ENCODE peak calls at places on chromosomes 4 and X, in six cellular contexts. Z, M, B, C, T and D are unnamed samples.
A peak's percentile ranks its signal among the peaks of the same experiment; 100 is the strongest.

GRCh38 chrX:47230136-47230868 is 2.5 kb upstream of the USP11 start:
- DNase-seq in C (no peak), M (no peak), T (no peak), Z (no peak), B (no peak), D (no peak)

GRCh38 chrX:32741910-32742309 is 469.4 kb downstream of the DMD start:
- DNase-seq in Z (no peak), T (no peak), M (no peak), B (no peak), C (no peak), D (no peak)

GRCh38 chrX:74579597-74580209 is 34.7 kb downstream of the RLIM start:
- DNase-seq in T (no peak), M (peak; percentile 38), B (no peak), Z (no peak), C (no peak), D (no peak)

GRCh38 chr4:188262464-188262863 is 123.2 kb downstream of the TRIML1 start:
- DNase-seq in C (no peak), M (no peak), Z (no peak), B (no peak), T (no peak), D (no peak)

GRCh38 chr4:122710434-122711308 is 21.8 kb upstream of the BBS12 start:
- DNase-seq in T (no peak), B (no peak), M (peak; percentile 57), Z (no peak), C (no peak), D (no peak)

GRCh38 chr4:165461176-165461835 is 82.5 kb downstream of the CPE start:
- DNase-seq in M (peak; percentile 85), Z (no peak), B (no peak), T (no peak), C (peak; percentile 17), D (no peak)

GRCh38 chr4:30630431-30630830 is 89.7 kb upstream of the PCDH7 start:
- DNase-seq in B (no peak), M (no peak), T (no peak), Z (no peak), C (no peak), D (no peak)

GRCh38 chr4:139901516-139902327 is 236.1 kb downstream of the MGST2 start:
- DNase-seq in M (peak; percentile 58), B (no peak), T (no peak), C (no peak), Z (peak; percentile 46), D (no peak)

GRCh38 chr4:8303485-8304281 is 34.1 kb downstream of the HTRA3 start:
- DNase-seq in M (peak; percentile 99), T (peak; percentile 62), C (peak; percentile 59), B (no peak), Z (no peak), D (no peak)

GRCh38 chrX:49174723-49175122 is 3.0 kb downstream of the PLP2 start:
- DNase-seq in Z (no peak), M (no peak), C (no peak), B (no peak), T (no peak), D (no peak)

GRCh38 chr4:65954416-65954815 is 284.1 kb upstream of the EPHA5 start:
- DNase-seq in C (no peak), B (no peak), T (no peak), M (no peak), Z (no peak), D (no peak)

DNA sequence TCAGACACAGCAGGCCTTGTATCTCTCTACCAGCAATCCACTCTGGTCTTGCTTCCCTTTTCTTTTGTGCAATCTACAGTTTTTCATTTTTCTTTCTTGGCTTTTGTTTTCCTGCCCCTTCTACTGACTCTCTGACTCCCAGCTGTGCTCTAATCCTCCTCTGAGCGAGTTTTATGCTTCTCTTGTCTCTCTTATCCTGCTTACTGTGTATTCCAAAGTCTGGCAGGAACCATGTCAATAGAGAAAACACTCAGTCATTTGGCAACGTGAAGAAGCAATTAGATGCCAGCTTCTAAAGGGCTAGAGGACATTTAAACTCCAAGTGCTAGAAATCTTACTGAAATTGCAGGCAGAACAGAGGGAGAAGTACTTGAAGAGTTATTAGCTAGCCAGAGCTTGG is 984.6 kb upstream of the TENM3 start:
- DNase-seq in M (no peak), B (no peak), C (no peak), T (no peak), Z (no peak), D (no peak)
- TF ChIP-seq EZH2phosphoT487 in M (no peak), B (no peak), C (no peak), T (no peak), Z (no peak), D (no peak)

GRCh38 chr4:104210420-104210819 is 284.3 kb downstream of the CXXC4 start:
- DNase-seq in B (no peak), Z (no peak), M (no peak), C (no peak), T (no peak), D (no peak)

GRCh38 chr4:104211657-104212056 is 283.0 kb downstream of the CXXC4 start:
- DNase-seq in C (no peak), M (no peak), T (no peak), B (no peak), Z (no peak), D (no peak)
- H3K4me2 ChIP-seq in C (no peak overlapping the region), M (no peak overlapping the region), T (no peak overlapping the region), B (no peak overlapping the region), Z (no peak overlapping the region), D (no peak overlapping the region)

GRCh38 chrX:136266828-136267227 is 15.6 kb upstream of the MAP7D3 start:
- DNase-seq in Z (no peak), C (no peak), B (no peak), M (no peak), T (no peak), D (no peak)

GRCh38 chrX:136272325-136272724 is 21.1 kb upstream of the MAP7D3 start:
- DNase-seq in C (no peak), T (peak; percentile 7), Z (no peak), B (no peak), M (peak; percentile 46), D (no peak)

GRCh38 chrX:136271300-136271699 is 20.1 kb upstream of the MAP7D3 start:
- DNase-seq in C (no peak), M (no peak), Z (no peak), B (peak; percentile 49), T (no peak), D (no peak)

GRCh38 chrX:136269921-136270320 is 18.7 kb upstream of the MAP7D3 start:
- DNase-seq in Z (no peak), B (no peak), C (no peak), M (no peak), T (no peak), D (no peak)

GRCh38 chrX:136268051-136269048 is 17.1 kb upstream of the MAP7D3 start:
- DNase-seq in Z (peak; percentile 48), C (peak; percentile 44), M (peak; percentile 50), B (peak; percentile 63), T (peak; percentile 7), D (peak; percentile 67)
- TF ChIP-seq EZH2phosphoT487 in Z (no peak), C (no peak), M (no peak), B (no peak), T (no peak), D (no peak)

DNA sequence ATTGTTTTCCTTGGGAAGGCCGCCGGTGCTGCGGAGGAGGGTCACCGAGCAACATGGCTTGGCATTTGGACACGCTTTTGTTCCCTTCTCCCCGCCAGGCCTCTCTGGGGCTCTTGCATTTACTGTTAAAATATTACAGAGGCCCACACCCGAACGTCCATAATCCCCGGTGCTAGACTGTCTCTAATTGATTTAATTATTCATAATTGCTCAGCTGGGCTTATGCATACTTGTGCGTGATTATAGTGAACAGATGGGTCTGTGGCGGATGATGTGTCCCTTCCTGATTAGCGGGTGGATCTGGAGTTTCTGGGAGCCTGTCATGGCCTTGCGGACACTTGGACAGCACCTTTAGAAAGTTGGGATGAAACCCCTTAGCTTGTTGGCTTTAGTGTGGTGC is 100.2 kb upstream of the MSX1 start:
- DNase-seq in T (no peak), Z (no peak), M (no peak), B (no peak), C (no peak), D (no peak)
- H3K4me2 ChIP-seq in T (peak overlapping the region; percentile 81), Z (no peak overlapping the region), M (no peak overlapping the region), B (no peak overlapping the region), C (no peak overlapping the region), D (no peak overlapping the region)

GRCh38 chrX:150509703-150510102 is 58.7 kb upstream of the MTM1 start:
- DNase-seq in M (no peak), B (no peak), Z (no peak), C (no peak), T (no peak), D (no peak)
- TF ChIP-seq EZH2phosphoT487 in M (no peak), B (no peak), Z (no peak), C (no peak), T (no peak), D (no peak)

GRCh38 chrX:153640045-153640686 is 6.8 kb upstream of the DUSP9 start:
- DNase-seq in C (peak; percentile 4), M (no peak), Z (peak; percentile 25), T (no peak), B (no peak), D (no peak)
- H3K4me2 ChIP-seq in C (no peak overlapping the region), M (no peak overlapping the region), Z (no peak overlapping the region), T (no peak overlapping the region), B (no peak overlapping the region), D (no peak overlapping the region)

GRCh38 chr4:183722738-183723560 is 63.9 kb downstream of the TRAPPC11 start:
- DNase-seq in B (no peak), C (peak; percentile 77), T (no peak), Z (peak; percentile 85), M (peak; percentile 52), D (peak; percentile 98)
- TF ChIP-seq EZH2phosphoT487 in B (no peak), C (no peak), T (no peak), Z (no peak), M (no peak), D (no peak)